ENCODE peak calls at places on chromosomes 3 and 15, in six cellular contexts. V is lower leg skin, Q is IMR-90, A is mucosa of descending colon, F is choroid plexus epithelial cell, T is astrocyte of the cerebellum. K is an unnamed sample.
A peak's percentile ranks its signal among the peaks of the same experiment; 100 is the strongest.

GRCh38 chr15:45201557-45202246 is 13.9 kb upstream of the SHF start:
- DNase-seq in V (no peak), Q (no peak), A (no peak), F (no peak), T (no peak), K (no peak)

GRCh38 chr3:172646439-172647015 is 64.3 kb downstream of the NCEH1 start:
- DNase-seq in V (no peak), Q (peak; percentile 67), A (no peak), F (peak; percentile 93), T (peak; percentile 79), K (no peak)

GRCh38 chr3:31943041-31943440 is 38.0 kb downstream of the OSBPL10 start:
- DNase-seq in V (no peak), Q (no peak), A (no peak), F (no peak), T (no peak), K (no peak)

GRCh38 chr3:149579838-149580542 is 77.8 kb downstream of the WWTR1 start:
- DNase-seq in V (no peak), Q (peak; percentile 82), A (no peak), F (peak; percentile 56), T (no peak), K (no peak)

GRCh38 chr15:68775671-68776476 is 44.8 kb downstream of the ANP32A start:
- DNase-seq in V (peak; percentile 96), Q (peak; percentile 24), A (peak; percentile 75), F (peak; percentile 43), T (peak; percentile 54), K (no peak)

GRCh38 chr3:57706462-57706861 is 13.6 kb upstream of the DENND6A start:
- DNase-seq in V (no peak), Q (peak; percentile 93), A (no peak), F (peak; percentile 58), T (no peak), K (no peak)

GRCh38 chr3:3296858-3297430 is 117.5 kb upstream of the CRBN start:
- DNase-seq in V (no peak), Q (no peak), A (no peak), F (no peak), T (no peak), K (no peak)

GRCh38 chr3:48474619-48475018 is 28.1 kb downstream of the ATRIP start:
- DNase-seq in V (no peak), Q (no peak), A (no peak), F (peak; percentile 18), T (no peak), K (no peak)

GRCh38 chr3:195119461-195120198 is 151.3 kb downstream of the XXYLT1 start:
- DNase-seq in V (no peak), Q (peak; percentile 86), A (no peak), F (peak; percentile 85), T (peak; percentile 82), K (peak; percentile 80)

GRCh38 chr3:158788446-158788845 is 13.4 kb upstream of the MFSD1 start:
- DNase-seq in V (no peak), Q (peak; percentile 80), A (no peak), F (no peak), T (no peak), K (no peak)

GRCh38 chr3:134057006-134057832 is 27.5 kb upstream of the SLCO2A1 start:
- DNase-seq in V (peak; percentile 78), Q (peak; percentile 55), A (no peak), F (peak; percentile 59), T (no peak), K (no peak)
- H3K4me3 ChIP-seq in V (no peak overlapping the region), Q (no peak overlapping the region), A (no peak overlapping the region), F (no peak overlapping the region), T (no peak overlapping the region), K (no peak overlapping the region)

DNA sequence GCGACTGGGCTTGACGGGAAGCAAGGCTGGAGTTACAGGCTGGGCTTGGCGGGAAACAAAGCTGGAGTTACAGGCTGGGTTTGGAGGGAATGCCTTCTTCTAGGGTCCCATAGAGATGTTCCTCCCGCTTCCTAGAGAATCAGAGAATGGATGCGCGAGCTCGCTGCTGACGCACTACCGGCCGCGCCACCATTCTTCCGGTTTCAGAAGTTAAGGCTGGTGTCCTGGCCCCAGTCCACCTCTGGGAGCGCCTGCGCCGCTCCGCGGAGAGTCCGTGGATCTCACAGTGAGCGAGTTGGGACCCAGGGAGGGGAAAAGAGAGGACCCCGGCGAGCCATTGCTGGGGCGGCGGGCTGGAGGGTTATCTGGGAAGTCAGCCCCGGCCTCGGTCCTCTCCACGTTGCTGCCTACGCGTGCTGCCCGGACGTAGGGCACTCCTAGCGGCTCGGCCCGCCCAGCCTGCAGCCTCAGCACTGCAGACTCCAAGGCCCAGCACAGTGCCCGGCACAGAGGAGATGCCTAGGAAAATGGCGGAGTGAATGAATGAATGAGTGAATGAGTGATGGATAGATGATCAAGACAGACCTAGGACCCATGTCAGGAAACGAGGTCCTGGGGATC is at the start of gene ZNF502:
- DNase-seq in V (peak; percentile 96), Q (peak; percentile 84), A (peak; percentile 87), F (peak; percentile 93), T (peak; percentile 74), K (peak; percentile 83)
- TF ChIP-seq CTCF in V (no peak), Q (peak; percentile 7), A (no peak), F (peak; percentile 57), T (peak; percentile 31), K (peak; percentile 36)

GRCh38 chr3:123096701-123097100 is 29.9 kb downstream of the PDIA5 start:
- DNase-seq in V (no peak), Q (peak; percentile 75), A (no peak), F (peak; percentile 50), T (no peak), K (no peak)

GRCh38 chr3:123094914-123095313 is 28.1 kb downstream of the PDIA5 start:
- DNase-seq in V (no peak), Q (no peak), A (no peak), F (no peak), T (no peak), K (no peak)

GRCh38 chr3:123093696-123094095 is 26.9 kb downstream of the PDIA5 start:
- DNase-seq in V (no peak), Q (no peak), A (no peak), F (no peak), T (no peak), K (no peak)

GRCh38 chr3:123094492-123094891 is 27.7 kb downstream of the PDIA5 start:
- DNase-seq in V (no peak), Q (no peak), A (no peak), F (no peak), T (no peak), K (no peak)

GRCh38 chr3:123096126-123096525 is 29.3 kb downstream of the PDIA5 start:
- DNase-seq in V (no peak), Q (no peak), A (no peak), F (no peak), T (no peak), K (no peak)
- H3K4me3 ChIP-seq in V (no peak overlapping the region), Q (no peak overlapping the region), A (no peak overlapping the region), F (no peak overlapping the region), T (no peak overlapping the region), K (no peak overlapping the region)

DNA sequence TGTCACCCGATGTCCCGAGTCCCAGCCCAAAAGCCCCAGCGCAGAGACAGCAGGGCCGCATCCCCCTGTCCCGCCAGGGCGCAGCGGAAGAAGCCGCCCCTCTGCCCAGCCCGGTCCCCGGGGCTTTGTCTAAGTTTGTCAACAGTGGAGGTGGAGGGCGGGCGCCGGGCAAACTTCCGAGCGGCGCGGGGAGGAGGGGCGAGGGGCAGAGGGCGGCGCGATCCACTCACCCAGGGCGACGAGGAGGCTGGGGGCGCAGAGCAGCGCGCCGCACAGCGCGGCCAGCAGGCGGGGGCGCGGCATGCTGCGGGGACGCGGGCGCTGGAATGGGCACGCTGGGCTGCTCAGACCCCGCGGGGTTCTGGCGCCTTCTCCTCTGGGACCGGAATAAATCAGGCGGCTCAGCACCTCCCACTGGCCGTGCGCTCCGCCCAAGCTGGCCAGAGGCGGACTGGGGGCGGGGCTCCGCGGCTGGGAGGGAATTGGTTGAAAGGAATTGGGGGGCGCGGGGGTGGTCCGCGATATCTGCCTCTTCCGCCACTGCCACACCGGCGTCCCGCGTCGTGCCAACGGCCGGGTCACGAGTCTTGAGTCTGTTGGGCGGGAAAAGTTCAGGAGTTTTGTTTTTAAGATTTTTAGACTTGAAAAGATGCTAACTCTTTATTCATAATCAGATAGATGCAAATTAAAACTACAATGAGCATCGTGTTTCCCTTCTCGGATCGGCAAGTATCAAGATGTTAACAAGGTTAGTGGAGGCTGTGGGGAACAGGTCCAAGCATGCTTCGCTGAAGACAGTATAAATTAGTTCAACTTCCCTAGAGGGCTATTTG is at the start of gene MFGE8:
- DNase-seq in V (peak; percentile 96), Q (peak; percentile 72), A (peak; percentile 76), F (peak; percentile 74), T (no peak), K (peak; percentile 87)
- TF ChIP-seq CTCF in V (no peak), Q (peak; percentile 26), A (no peak), F (no peak), T (no peak), K (no peak)

DNA sequence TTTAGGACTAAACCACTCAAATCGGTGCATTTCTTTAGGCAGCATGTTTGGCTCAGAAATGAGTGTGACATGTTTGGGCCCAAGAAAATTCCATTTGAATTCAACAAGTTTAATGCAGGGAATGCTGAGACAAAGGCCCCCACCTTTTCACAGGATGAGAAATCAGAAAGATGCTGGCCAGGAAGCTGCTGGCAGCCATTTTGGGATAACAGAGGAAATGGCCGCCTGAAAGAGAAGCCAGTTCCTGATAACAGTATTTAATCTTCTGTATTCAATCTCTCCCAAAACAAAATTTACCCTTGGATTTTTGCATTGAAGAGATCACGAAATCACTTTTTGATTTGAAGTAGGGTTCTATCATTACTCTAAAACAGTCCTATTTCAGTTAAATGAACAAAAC is 350.9 kb downstream of the SLC9A9 start:
- DNase-seq in V (no peak), Q (no peak), A (no peak), F (no peak), T (no peak), K (no peak)
- H3K4me3 ChIP-seq in V (no peak overlapping the region), Q (no peak overlapping the region), A (no peak overlapping the region), F (no peak overlapping the region), T (no peak overlapping the region), K (no peak overlapping the region)

GRCh38 chr15:77456746-77457618 is 36.3 kb downstream of the HMG20A start:
- DNase-seq in V (no peak), Q (peak; percentile 44), A (no peak), F (peak; percentile 25), T (peak; percentile 3), K (no peak)

GRCh38 chr15:77454265-77454664 is 33.6 kb downstream of the HMG20A start:
- DNase-seq in V (no peak), Q (peak; percentile 45), A (no peak), F (peak; percentile 37), T (no peak), K (no peak)

GRCh38 chr15:77457619-77458265 is 37.1 kb downstream of the HMG20A start:
- DNase-seq in V (no peak), Q (peak; percentile 68), A (no peak), F (peak; percentile 60), T (peak; percentile 4), K (no peak)

GRCh38 chr15:77454956-77455355 is 34.3 kb downstream of the HMG20A start:
- DNase-seq in V (no peak), Q (no peak), A (no peak), F (no peak), T (no peak), K (no peak)

GRCh38 chr15:77455696-77456293 is 35.1 kb downstream of the HMG20A start:
- DNase-seq in V (no peak), Q (peak; percentile 87), A (no peak), F (peak; percentile 69), T (peak; percentile 36), K (no peak)
- TF ChIP-seq CTCF in V (no peak), Q (no peak), A (no peak), F (no peak), T (no peak), K (no peak)

GRCh38 chr3:101050866-101051265 is 57.6 kb upstream of the ABI3BP start:
- DNase-seq in V (no peak), Q (no peak), A (no peak), F (no peak), T (no peak), K (no peak)
- H3K4me3 ChIP-seq in V (no peak overlapping the region), Q (no peak overlapping the region), A (no peak overlapping the region), F (no peak overlapping the region), T (no peak overlapping the region), K (no peak overlapping the region)

GRCh38 chr3:127761101-127761802 is 61.1 kb downstream of the MGLL start:
- DNase-seq in V (peak; percentile 81), Q (no peak), A (no peak), F (no peak), T (no peak), K (no peak)
- TF ChIP-seq CTCF in V (no peak), Q (no peak), A (no peak), F (peak; percentile 19), T (no peak), K (no peak)

K was measured in Caco-2.